ENCODE peak calls at places on chromosomes 4 and X, in five cellular contexts. R is heart left ventricle, K is pancreas, T is GM23248, A is T-helper 1 cell. W is an unnamed sample.

GRCh38 chr4:105281016-105281415 is 134.3 kb downstream of the TET2 start:
- DNase-seq in A (no peak), R (no peak), K (no peak), T (no peak), W (no peak)

GRCh38 chr4:93777081-93777460 is 51.5 kb upstream of the ATOH1 start:
- DNase-seq in K (no peak), R (no peak), A (no peak), T (no peak), W (no peak)

GRCh38 chr4:123168812-123169211 is 227.8 kb upstream of the SPRY1 start:
- DNase-seq in K (no peak), T (no peak), R (no peak), A (peak), W (no peak)

GRCh38 chr4:127622923-127623754 is 9.6 kb upstream of the INTU start:
- DNase-seq in T (peak), A (no peak), K (peak), R (no peak), W (no peak)

GRCh38 chr4:75990129-75990528 is 616 bp downstream of the SDAD1 start:
- DNase-seq in A (no peak), R (no peak), K (no peak), T (peak), W (no peak)

GRCh38 chrX:149487292-149487691 is 17.8 kb downstream of the IDS start:
- DNase-seq in R (no peak), A (peak), T (no peak), K (no peak), W (no peak)

GRCh38 chrX:121782976-121783375 is 735.6 kb downstream of the GLUD2 start:
- DNase-seq in R (no peak), T (no peak), K (no peak), A (no peak), W (no peak)

GRCh38 chrX:44061940-44062339 is 88.8 kb upstream of the NDP start:
- DNase-seq in T (no peak), R (no peak), K (no peak), A (no peak), W (no peak)

GRCh38 chr4:38917481-38918025 is 49.9 kb downstream of the FAM114A1 start:
- DNase-seq in K (no peak), A (no peak), R (no peak), T (no peak), W (no peak)

GRCh38 chr4:16952462-16952871 is 54.0 kb upstream of the LDB2 start:
- DNase-seq in A (no peak), K (no peak), R (no peak), T (peak), W (no peak)

GRCh38 chrX:9765072-9765736 is 443 bp downstream of the GPR143 start:
- DNase-seq in T (no peak), A (no peak), K (no peak), R (no peak), W (no peak)

GRCh38 chrX:27915617-27916016 is 65.6 kb downstream of the DCAF8L1 start:
- DNase-seq in A (peak), R (no peak), K (no peak), T (no peak), W (no peak)

GRCh38 chrX:155612312-155613224 is at the start of gene TMLHE:
- DNase-seq in K (peak), R (peak), A (peak), T (peak), W (peak)

GRCh38 chr4:18050448-18050847 is 28.9 kb upstream of the LCORL start:
- DNase-seq in R (no peak), T (no peak), K (no peak), A (no peak), W (no peak)

GRCh38 chr4:84726356-84726755 is 143.4 kb downstream of the CDS1 start:
- DNase-seq in K (no peak), T (peak), R (no peak), A (no peak), W (peak)

W was measured in LHCN-M2.